ENCODE peak calls at places on chromosomes 5 and 9, in five cellular contexts. X is tibial nerve, Q is left ventricle myocardium inferior, S is kidney, K is neuronal stem cell. J is an unnamed sample.
A peak's percentile ranks its signal among the peaks of the same experiment; 100 is the strongest.

GRCh38 chr5:111776903-111777302 is 19.9 kb upstream of the NREP start:
- DNase-seq in X (no peak), Q (no peak), S (no peak), K (no peak), J (no peak)

GRCh38 chr5:53576674-53577073 is 16.2 kb downstream of the NDUFS4 start:
- DNase-seq in X (no peak), Q (no peak), S (no peak), K (no peak), J (no peak)

GRCh38 chr9:134606951-134607733 is 34.5 kb upstream of the COL5A1 start:
- DNase-seq in X (no peak), Q (no peak), S (no peak), K (no peak), J (no peak)

GRCh38 chr9:26670052-26670640 is 222.5 kb downstream of the CAAP1 start:
- DNase-seq in X (no peak), Q (no peak), S (no peak), K (no peak), J (no peak)

GRCh38 chr5:134106991-134107701 is 7.3 kb upstream of the TCF7 start:
- DNase-seq in X (no peak), Q (no peak), S (peak; percentile 69), K (no peak), J (no peak)

GRCh38 chr9:557601-558201 is 283.8 kb upstream of the DMRT1 start:
- DNase-seq in X (no peak), Q (no peak), S (no peak), K (peak; percentile 40), J (no peak)

GRCh38 chr5:112738180-112738560 is 485 bp downstream of the APC start:
- DNase-seq in X (no peak), Q (no peak), S (no peak), K (peak; percentile 18), J (no peak)

GRCh38 chr5:76724871-76725270 is 8.9 kb downstream of the F2R start:
- DNase-seq in X (no peak), Q (no peak), S (no peak), K (no peak), J (no peak)

GRCh38 chr9:95264954-95265615 is 52.4 kb downstream of the FANCC start:
- DNase-seq in X (no peak), Q (no peak), S (no peak), K (no peak), J (no peak)

GRCh38 chr5:57676228-57677098 is 193.9 kb upstream of the ACTBL2 start:
- DNase-seq in X (no peak), Q (no peak), S (no peak), K (no peak), J (no peak)

GRCh38 chr5:139739612-139739974 is 56.0 kb upstream of the PSD2 start:
- DNase-seq in X (no peak), Q (no peak), S (no peak), K (no peak), J (no peak)

GRCh38 chr9:113966394-113966793 is 90.3 kb downstream of the ZNF618 start:
- DNase-seq in X (no peak), Q (peak; percentile 27), S (no peak), K (no peak), J (no peak)

GRCh38 chr5:132751444-132751843 is 4.2 kb downstream of the CCNI2 start:
- DNase-seq in X (peak; percentile 83), Q (no peak), S (no peak), K (no peak), J (no peak)

GRCh38 chr5:157362982-157363381 is 97.0 kb upstream of the NIPAL4 start:
- DNase-seq in X (no peak), Q (no peak), S (no peak), K (no peak), J (no peak)

GRCh38 chr5:149333711-149334443 is 11.4 kb upstream of the GRPEL2 start:
- DNase-seq in X (no peak), Q (no peak), S (no peak), K (no peak), J (no peak)

GRCh38 chr5:72106922-72107873 is at the start of gene MAP1B:
- DNase-seq in X (peak; percentile 47), Q (peak; percentile 64), S (peak; percentile 86), K (peak; percentile 94), J (no peak)

GRCh38 chr5:117455236-117456233 is 880.9 kb upstream of the SEMA6A start:
- DNase-seq in X (no peak), Q (no peak), S (peak; percentile 48), K (no peak), J (no peak)

GRCh38 chr9:108323615-108324014 is 532.2 kb downstream of the ACTL7B start:
- DNase-seq in X (no peak), Q (no peak), S (no peak), K (no peak), J (no peak)

DNA sequence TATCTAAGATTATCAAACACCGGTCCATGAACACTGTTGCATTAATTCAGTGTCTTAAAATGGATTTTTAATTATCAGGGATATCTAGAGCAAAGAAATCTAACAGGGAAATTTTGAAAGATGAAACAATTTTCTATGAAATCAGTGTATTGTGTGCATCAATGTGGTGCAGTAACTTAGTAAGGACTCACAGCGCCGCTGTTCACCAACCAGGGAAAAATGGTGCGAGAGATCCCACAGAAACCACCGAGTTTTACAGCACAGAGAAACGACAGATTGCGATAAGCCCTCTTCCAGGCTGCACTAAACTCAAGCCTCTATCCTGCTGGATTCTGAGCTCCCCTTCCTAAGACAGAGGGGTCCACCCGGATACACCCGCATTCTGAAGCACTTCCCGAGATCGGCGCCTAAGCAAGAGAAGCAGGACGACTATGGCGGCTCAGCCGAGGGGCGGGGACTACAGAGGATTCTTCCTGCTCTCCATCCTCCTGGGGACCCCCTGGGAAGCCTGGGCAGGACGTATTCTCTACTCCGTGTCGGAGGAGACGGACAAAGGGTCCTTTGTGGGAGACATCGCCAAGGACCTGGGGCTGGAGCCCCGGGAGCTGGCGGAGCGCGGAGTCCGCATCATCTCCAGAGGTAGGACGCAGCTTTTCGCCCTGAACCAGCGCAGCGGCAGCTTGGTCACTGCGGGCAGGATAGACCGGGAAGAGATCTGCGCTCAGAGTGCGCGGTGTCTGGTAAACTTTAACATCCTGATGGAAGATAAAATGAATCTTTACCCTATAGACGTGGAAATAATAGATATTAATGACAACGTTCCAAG is at the start of gene PCDHGA7:
- DNase-seq in X (no peak), Q (no peak), S (no peak), K (no peak), J (no peak)
- H3K9me3 ChIP-seq in X (no peaks in the 10 kb centered on the region), Q (peaks cover 100% of the 10 kb centered on the region), S (peaks cover 10% of the 10 kb centered on the region), K (peaks cover 17% of the 10 kb centered on the region), J (peaks cover 19% of the 10 kb centered on the region)

DNA sequence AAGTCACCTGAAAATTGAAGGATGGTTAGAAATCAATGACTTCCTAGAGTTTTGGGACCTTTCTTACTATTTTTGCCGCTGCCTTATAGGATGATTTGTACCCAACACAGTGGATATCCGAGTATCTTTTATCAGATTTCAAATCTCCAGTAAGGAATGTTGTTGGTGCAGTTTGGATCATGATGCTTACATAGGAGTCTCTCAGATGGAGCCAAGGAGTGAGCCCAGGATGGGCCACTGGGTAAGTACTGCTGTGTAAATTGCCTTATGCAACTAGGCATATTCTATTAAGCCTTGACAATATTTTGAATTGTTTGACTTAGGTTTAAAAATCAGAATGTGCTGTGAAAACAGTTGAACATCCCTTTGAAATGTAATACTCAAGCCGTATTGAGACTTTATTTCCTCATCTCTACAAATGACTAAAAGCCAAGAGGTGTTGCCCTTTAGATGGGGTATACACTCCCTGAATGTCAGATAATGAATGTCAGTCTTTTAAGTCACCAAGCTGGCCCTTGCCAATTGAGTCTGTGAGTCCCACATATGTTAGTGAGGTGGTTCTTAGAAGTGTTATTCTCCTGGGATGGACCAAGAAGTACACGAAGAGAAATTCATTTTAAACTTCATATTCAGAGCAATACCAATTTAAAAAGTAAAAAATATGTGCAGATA is 271.8 kb upstream of the CTNND2 start:
- DNase-seq in X (no peak), Q (no peak), S (no peak), K (no peak), J (no peak)
- H3K9me3 ChIP-seq in X (no peaks in the 10 kb centered on the region), Q (peaks cover 12% of the 10 kb centered on the region), S (no peaks in the 10 kb centered on the region), K (no peaks in the 10 kb centered on the region), J (no peaks in the 10 kb centered on the region)

GRCh38 chr5:138092301-138092700 is 8.5 kb downstream of the WNT8A start:
- DNase-seq in X (no peak), Q (no peak), S (no peak), K (no peak), J (no peak)

GRCh38 chr5:138095100-138095907 is 11.5 kb downstream of the WNT8A start:
- DNase-seq in X (no peak), Q (no peak), S (no peak), K (no peak), J (no peak)

GRCh38 chr5:138096363-138096762 is 12.5 kb downstream of the WNT8A start:
- DNase-seq in X (no peak), Q (no peak), S (no peak), K (no peak), J (no peak)

GRCh38 chr5:138093036-138093435 is 9.2 kb downstream of the WNT8A start:
- DNase-seq in X (no peak), Q (no peak), S (no peak), K (no peak), J (no peak)

DNA sequence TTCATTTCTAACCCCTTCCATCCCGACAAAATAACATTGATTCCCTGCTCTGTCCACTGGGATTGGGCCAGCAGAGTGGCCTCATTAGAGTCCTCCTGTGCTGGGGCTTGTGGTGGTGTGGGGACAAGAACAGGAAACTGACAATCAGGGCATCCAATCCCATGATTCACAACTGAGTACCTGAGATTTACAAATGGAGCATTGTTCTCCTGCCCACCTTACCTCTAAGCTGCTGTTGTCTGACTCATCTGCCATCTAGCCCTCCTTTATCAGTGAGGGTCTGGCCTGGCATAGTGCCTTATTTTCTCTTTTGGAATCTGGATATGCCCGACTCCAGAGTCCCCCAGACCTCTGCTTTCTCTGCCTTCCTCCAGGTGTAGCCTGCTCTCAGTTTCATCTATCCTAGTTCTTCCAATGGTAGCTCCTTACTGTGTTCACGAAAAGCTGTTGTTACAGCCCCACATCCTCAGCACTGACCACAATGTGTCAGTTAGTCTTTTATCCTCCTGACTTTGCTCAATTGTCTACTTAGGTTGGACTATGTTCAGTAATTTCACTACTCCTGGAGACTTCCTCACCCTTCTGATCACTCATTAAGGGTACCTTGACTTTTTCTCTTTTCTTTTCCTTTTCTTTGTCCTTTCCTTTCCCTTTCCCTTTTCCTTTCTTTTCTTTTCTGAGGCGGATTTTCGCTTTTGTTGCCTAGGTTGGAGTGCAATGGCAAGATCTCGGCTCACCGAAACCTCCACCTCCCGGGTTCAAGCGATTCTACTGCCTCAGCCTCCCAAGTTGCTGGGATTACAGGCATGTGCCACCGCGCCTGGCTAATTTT is 13.4 kb downstream of the WNT8A start:
- DNase-seq in X (no peak), Q (no peak), S (no peak), K (no peak), J (no peak)
- H3K9me3 ChIP-seq in X (no peaks in the 10 kb centered on the region), Q (no peaks in the 10 kb centered on the region), S (no peaks in the 10 kb centered on the region), K (no peaks in the 10 kb centered on the region), J (no peaks in the 10 kb centered on the region)

DNA sequence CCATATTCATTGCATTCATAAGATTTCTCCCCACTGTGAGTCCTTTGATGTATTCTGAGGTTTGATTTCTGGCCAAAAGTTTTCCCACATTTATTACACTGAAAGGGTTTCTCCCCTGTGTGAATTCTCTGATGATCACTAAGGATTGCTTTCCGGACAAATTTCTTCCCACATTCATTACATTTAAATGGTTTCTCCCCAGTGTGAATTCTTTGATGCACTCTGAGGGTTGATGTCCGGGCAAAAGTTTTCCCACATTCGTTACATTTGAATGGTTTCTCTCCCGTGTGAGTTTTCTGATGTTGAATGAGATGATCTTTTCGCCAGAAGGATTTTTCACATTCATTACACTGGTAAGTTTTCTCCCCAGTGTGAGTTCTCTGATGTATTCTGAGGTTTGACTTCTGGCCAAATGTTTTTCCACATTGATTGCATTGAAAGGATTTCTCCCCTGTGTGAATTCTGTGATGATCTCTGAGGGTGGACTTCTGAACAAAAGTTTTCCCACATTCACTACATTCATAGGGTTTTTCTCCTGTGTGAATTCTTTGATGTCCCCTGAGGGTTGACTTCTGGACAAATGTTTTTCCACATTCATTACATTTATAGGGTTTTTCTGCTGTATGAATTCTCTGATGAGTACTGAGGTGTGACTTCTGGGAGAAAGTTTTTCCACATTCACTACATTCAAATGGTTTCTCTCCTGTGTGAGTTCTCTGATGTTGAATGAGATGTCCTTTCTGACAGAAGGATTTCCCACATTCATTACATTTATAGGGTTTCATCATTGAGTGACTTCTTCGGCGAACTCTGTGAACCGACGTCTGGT is 18.8 kb downstream of the ZNF510 start:
- DNase-seq in X (no peak), Q (no peak), S (no peak), K (no peak), J (no peak)
- H3K9me3 ChIP-seq in X (peaks cover 28% of the 10 kb centered on the region), Q (peaks cover 100% of the 10 kb centered on the region), S (peaks cover 85% of the 10 kb centered on the region), K (peaks cover 44% of the 10 kb centered on the region), J (peaks cover 66% of the 10 kb centered on the region)

J was measured in T-helper 17 cell.